ENCODE peak calls at places on chromosomes 13 and 19, in seven cellular contexts. R is gastrocnemius medialis; N is effector memory CD8-positive, alpha-beta T cell; S is NCI-H1048; M is GM03348; P is mesendoderm; K is AG08396. G is an unnamed sample.

GRCh38 chr19:22882797-22883196 is 50.7 kb downstream of the ZNF723 start:
- DNase-seq in P (peak), R (no peak), N (no peak), M (no peak), K (peak), S (peak), G (peak)

GRCh38 chr19:39765091-39766076 is 13.3 kb upstream of the LEUTX start:
- DNase-seq in N (peak), S (no peak), R (peak), M (peak), P (peak), K (peak), G (peak)

GRCh38 chr19:2491130-2491801 is 15.3 kb downstream of the GADD45B start:
- DNase-seq in N (no peak), K (peak), P (no peak), S (no peak), R (peak), M (peak), G (peak)

GRCh38 chr13:112579310-112579843 is 8.6 kb downstream of the TUBGCP3 start:
- DNase-seq in M (no peak), K (no peak), N (no peak), R (no peak), P (no peak), S (no peak), G (no peak)

GRCh38 chr13:33285420-33286124 is at the start of gene STARD13:
- DNase-seq in K (peak), N (no peak), S (no peak), R (peak), P (peak), M (peak), G (peak)

GRCh38 chr13:113845723-113846638 is 17.9 kb downstream of the GAS6 start:
- DNase-seq in K (no peak), N (no peak), P (no peak), R (no peak), S (no peak), M (no peak), G (no peak)

GRCh38 chr19:2064788-2065524 is 13.9 kb upstream of the MKNK2 start:
- DNase-seq in S (no peak), K (no peak), M (peak), N (no peak), R (peak), P (no peak), G (peak)

GRCh38 chr19:5978606-5979552 is 939 bp upstream of the RANBP3 start:
- DNase-seq in R (no peak), P (no peak), K (no peak), S (no peak), N (no peak), M (no peak), G (no peak)

GRCh38 chr13:113761136-113761535 is 2.1 kb downstream of the TMEM255B start:
- DNase-seq in M (no peak), N (no peak), S (no peak), K (no peak), R (no peak), P (no peak), G (no peak)

GRCh38 chr19:38784224-38784623 is 4.8 kb upstream of the LGALS7B start:
- DNase-seq in R (no peak), N (no peak), M (no peak), P (peak), K (peak), S (no peak), G (no peak)

GRCh38 chr13:67935655-67936054 is 705.5 kb upstream of the PCDH9 start:
- DNase-seq in P (no peak), M (no peak), S (no peak), K (no peak), R (no peak), N (no peak), G (no peak)

GRCh38 chr13:101570410-101570809 is 117.9 kb downstream of the ITGBL1 start:
- DNase-seq in N (no peak), K (no peak), P (no peak), R (no peak), M (no peak), S (no peak), G (no peak)

GRCh38 chr19:307111-307531 is 15.9 kb upstream of the PLPP2 start:
- DNase-seq in K (no peak), N (no peak), R (no peak), S (no peak), M (no peak), P (no peak), G (no peak)

GRCh38 chr13:109858319-109858718 is 71.9 kb upstream of the IRS2 start:
- DNase-seq in R (no peak), K (no peak), P (no peak), S (no peak), N (no peak), M (no peak), G (no peak)

GRCh38 chr19:3029070-3029923 is at the start of gene TLE2:
- DNase-seq in R (no peak), S (no peak), P (no peak), N (no peak), M (peak), K (peak), G (no peak)

GRCh38 chr13:73200432-73200831 is 141.6 kb downstream of the KLF5 start:
- DNase-seq in N (no peak), K (no peak), M (peak), S (no peak), P (no peak), R (no peak), G (peak)

GRCh38 chr13:40342461-40342860 is 324.0 kb downstream of the FOXO1 start:
- DNase-seq in S (no peak), R (peak), P (no peak), M (no peak), N (no peak), K (no peak), G (no peak)

GRCh38 chr19:14085309-14085995 is at the start of gene C19orf67:
- DNase-seq in N (no peak), M (no peak), R (no peak), S (no peak), P (no peak), K (no peak), G (no peak)